ENCODE peak calls at places on chromosome 13, in six cellular contexts. P, B, D, J, Z and U are unnamed samples. For H3K36me3, the result is how much of the 10 kb centered on the place peaks cover.

GRCh38 chr13:105232403-105232802 is 1303.1 kb downstream of the EFNB2 start:
- DNase-seq in B (no peak), Z (no peak), P (no peak), J (no peak), D (peak), U (no peak)

GRCh38 chr13:37595162-37595561 is 3.4 kb downstream of the POSTN start:
- DNase-seq in D (peak), J (no peak), B (no peak), Z (no peak), P (no peak), U (no peak)

GRCh38 chr13:111140562-111141105 is 25.5 kb downstream of the ARHGEF7 start:
- DNase-seq in Z (no peak), P (no peak), D (no peak), J (no peak), B (no peak), U (no peak)

GRCh38 chr13:76820759-76821158 is 65.4 kb downstream of the KCTD12 start:
- DNase-seq in D (peak), P (peak), J (peak), Z (peak), B (no peak), U (peak)

GRCh38 chr13:63481334-63481733 is 2065.7 kb upstream of the PCDH20 start:
- DNase-seq in D (peak), Z (no peak), B (no peak), J (no peak), P (no peak), U (no peak)

GRCh38 chr13:35549481-35549880 is 73.0 kb upstream of the MAB21L1 start:
- DNase-seq in P (no peak), B (no peak), Z (no peak), D (peak), J (no peak), U (no peak)

GRCh38 chr13:63551731-63552130 is 2136.1 kb upstream of the PCDH20 start:
- DNase-seq in D (no peak), P (no peak), J (no peak), Z (no peak), B (no peak), U (no peak)

GRCh38 chr13:45198924-45199323 is 1.9 kb downstream of the KCTD4 start:
- DNase-seq in P (no peak), J (no peak), D (no peak), Z (no peak), B (no peak), U (no peak)

GRCh38 chr13:52615817-52616216 is 26.4 kb upstream of the HNRNPA1L2 start:
- DNase-seq in B (no peak), J (no peak), Z (no peak), P (no peak), D (no peak), U (no peak)

GRCh38 chr13:39317284-39317683 is 279.0 kb downstream of the NHLRC3 start:
- DNase-seq in B (no peak), P (no peak), Z (peak), D (peak), J (no peak), U (no peak)

GRCh38 chr13:83730674-83731073 is 151.6 kb downstream of the SLITRK1 start:
- DNase-seq in D (no peak), J (no peak), Z (no peak), B (peak), P (no peak), U (no peak)

GRCh38 chr13:110138009-110138699 is 168.8 kb downstream of the COL4A1 start:
- DNase-seq in B (peak), P (no peak), J (peak), D (peak), Z (peak), U (peak)

GRCh38 chr13:29428310-29428991 is 167.0 kb downstream of the SLC7A1 start:
- DNase-seq in P (no peak), Z (peak), D (peak), J (no peak), B (no peak), U (no peak)

GRCh38 chr13:48160879-48161278 is 66.0 kb upstream of the MED4 start:
- DNase-seq in J (peak), Z (no peak), D (peak), P (peak), B (no peak), U (no peak)

GRCh38 chr13:78601124-78601885 is 2.0 kb downstream of the POU4F1 start:
- DNase-seq in B (peak), J (no peak), Z (no peak), D (peak), P (no peak), U (no peak)

GRCh38 chr13:65378943-65379519 is 1851.1 kb downstream of the PCDH9 start:
- DNase-seq in D (peak), P (no peak), B (no peak), J (no peak), Z (no peak), U (no peak)

GRCh38 chr13:109249780-109250528 is 536.4 kb downstream of the IRS2 start:
- DNase-seq in P (no peak), B (no peak), J (no peak), D (no peak), Z (no peak), U (no peak)

GRCh38 chr13:50892162-50892944 is 17.2 kb upstream of the RNASEH2B start:
- DNase-seq in P (no peak), B (no peak), Z (no peak), J (no peak), D (no peak), U (no peak)

GRCh38 chr13:102773441-102774209 is at the start of gene TEX30:
- DNase-seq in J (peak), P (peak), D (peak), Z (peak), B (peak), U (peak)

GRCh38 chr13:107845911-107846310 is 369.4 kb downstream of the LIG4 start:
- DNase-seq in J (no peak), P (no peak), D (no peak), B (no peak), Z (no peak), U (no peak)

GRCh38 chr13:75405976-75406703 is 75.8 kb downstream of the TBC1D4 start:
- DNase-seq in Z (no peak), P (no peak), B (no peak), D (peak), J (no peak), U (no peak)

GRCh38 chr13:105991622-105992254 is 543.7 kb downstream of the EFNB2 start:
- DNase-seq in Z (no peak), B (peak), P (peak), J (no peak), D (peak), U (no peak)

GRCh38 chr13:21022694-21023325 is 38.6 kb downstream of the LATS2 start:
- DNase-seq in P (no peak), Z (no peak), J (peak), B (no peak), D (no peak), U (no peak)

GRCh38 chr13:31409678-31410356 is 210.0 kb downstream of the B3GLCT start:
- DNase-seq in D (no peak), J (no peak), P (no peak), Z (no peak), B (no peak), U (no peak)

GRCh38 chr13:108534728-108535127 is 94.7 kb upstream of the MYO16 start:
- DNase-seq in P (no peak), Z (no peak), J (no peak), B (no peak), D (no peak), U (no peak)

GRCh38 chr13:30872685-30873443 is 33.2 kb upstream of the MEDAG start:
- DNase-seq in J (peak), Z (peak), B (no peak), D (peak), P (no peak), U (peak)

GRCh38 chr13:101917833-101918755 is 465.6 kb downstream of the ITGBL1 start:
- DNase-seq in J (no peak), B (no peak), P (no peak), Z (no peak), D (no peak), U (no peak)

GRCh38 chr13:28583661-28584091 is 75.3 kb upstream of the POMP start:
- DNase-seq in D (peak), J (no peak), B (no peak), P (no peak), Z (no peak), U (no peak)

GRCh38 chr13:39347926-39348901 is 254.8 kb downstream of the LHFPL6 start:
- DNase-seq in Z (no peak), J (no peak), D (no peak), P (no peak), B (no peak), U (no peak)

GRCh38 chr13:113630296-113630695 is 27.7 kb downstream of the ATP4B start:
- DNase-seq in D (no peak), Z (no peak), J (no peak), P (no peak), B (no peak), U (no peak)

GRCh38 chr13:77028202-77028601 is 1.2 kb upstream of the FBXL3 start:
- DNase-seq in B (no peak), P (no peak), Z (peak), D (peak), J (peak), U (peak)

GRCh38 chr13:19794552-19795143 is 11.9 kb upstream of the PSPC1 start:
- DNase-seq in J (no peak), Z (no peak), P (no peak), B (no peak), D (no peak), U (no peak)

GRCh38 chr13:20301391-20302071 is 69.4 kb upstream of the GJB6 start:
- DNase-seq in P (peak), J (no peak), D (peak), B (no peak), Z (no peak), U (no peak)

GRCh38 chr13:66492479-66492878 is 737.7 kb downstream of the PCDH9 start:
- DNase-seq in J (no peak), B (no peak), Z (no peak), D (no peak), P (no peak), U (no peak)

GRCh38 chr13:39737047-39737446 is 81.6 kb downstream of the COG6 start:
- DNase-seq in J (no peak), P (no peak), B (peak), D (no peak), Z (no peak), U (no peak)

GRCh38 chr13:109479991-109480696 is 306.2 kb downstream of the IRS2 start:
- DNase-seq in P (no peak), B (no peak), Z (no peak), D (peak), J (no peak), U (no peak)

GRCh38 chr13:36297259-36297599 is 385 bp downstream of the CCDC169 start:
- DNase-seq in J (no peak), Z (no peak), P (no peak), B (no peak), D (peak), U (no peak)

GRCh38 chr13:98451676-98452105 is 125.2 kb downstream of the STK24 start:
- DNase-seq in D (peak), Z (peak), P (peak), B (no peak), J (peak), U (peak)
- H3K36me3 ChIP-seq in D (under half), Z (under half), P (under half), B (half or more), J (under half), U (under half)

GRCh38 chr13:49357694-49358093 is 86.2 kb downstream of the CAB39L start:
- DNase-seq in B (no peak), P (no peak), J (no peak), D (no peak), Z (no peak), U (no peak)

GRCh38 chr13:49353908-49354307 is 90.0 kb downstream of the CAB39L start:
- DNase-seq in Z (no peak), B (no peak), P (no peak), J (no peak), D (no peak), U (no peak)

GRCh38 chr13:49356224-49356623 is 87.6 kb downstream of the CAB39L start:
- DNase-seq in Z (no peak), B (no peak), P (no peak), J (no peak), D (peak), U (no peak)

GRCh38 chr13:49351871-49352270 is 92.0 kb downstream of the CAB39L start:
- DNase-seq in B (no peak), P (no peak), J (no peak), D (no peak), Z (no peak), U (no peak)

GRCh38 chr13:49354719-49355118 is 89.1 kb downstream of the CAB39L start:
- DNase-seq in Z (no peak), D (no peak), B (no peak), J (no peak), P (no peak), U (no peak)
- H3K36me3 ChIP-seq in Z (under half), D (under half), B (under half), J (under half), P (under half), U (under half)

DNA sequence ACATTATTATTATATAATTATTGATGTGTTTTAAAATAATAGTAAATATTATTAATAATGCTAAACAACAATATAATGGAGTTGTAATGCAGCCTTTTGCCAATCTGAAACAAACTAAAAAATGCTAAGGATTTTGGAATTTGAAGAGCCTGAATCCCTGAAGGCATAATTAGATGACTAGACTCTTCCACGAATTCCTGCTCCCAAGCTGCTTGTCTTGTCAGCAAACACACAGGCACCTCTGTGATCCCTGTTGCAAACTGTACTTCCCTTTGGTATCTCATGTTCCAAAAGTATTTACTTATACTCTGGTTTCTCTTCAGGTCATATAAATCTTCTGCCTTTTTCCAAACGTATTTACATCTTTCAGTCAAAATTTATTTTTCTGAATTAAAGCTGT is 1862.4 kb downstream of the OLFM4 start:
- DNase-seq in P (no peak), J (no peak), Z (no peak), D (no peak), B (no peak), U (no peak)
- H3K36me3 ChIP-seq in P (under half), J (under half), Z (under half), D (under half), B (under half), U (under half)

GRCh38 chr13:71621152-71622124 is 245.6 kb downstream of the DACH1 start:
- DNase-seq in P (no peak), D (peak), B (no peak), Z (no peak), J (no peak), U (no peak)
- H3K36me3 ChIP-seq in P (under half), D (under half), B (under half), Z (under half), J (under half), U (under half)

GRCh38 chr13:27556109-27556508 is 64.2 kb downstream of the LNX2 start:
- DNase-seq in Z (no peak), P (no peak), B (no peak), J (no peak), D (peak), U (no peak)
- H3K36me3 ChIP-seq in Z (under half), P (under half), B (under half), J (under half), D (under half), U (under half)

DNA sequence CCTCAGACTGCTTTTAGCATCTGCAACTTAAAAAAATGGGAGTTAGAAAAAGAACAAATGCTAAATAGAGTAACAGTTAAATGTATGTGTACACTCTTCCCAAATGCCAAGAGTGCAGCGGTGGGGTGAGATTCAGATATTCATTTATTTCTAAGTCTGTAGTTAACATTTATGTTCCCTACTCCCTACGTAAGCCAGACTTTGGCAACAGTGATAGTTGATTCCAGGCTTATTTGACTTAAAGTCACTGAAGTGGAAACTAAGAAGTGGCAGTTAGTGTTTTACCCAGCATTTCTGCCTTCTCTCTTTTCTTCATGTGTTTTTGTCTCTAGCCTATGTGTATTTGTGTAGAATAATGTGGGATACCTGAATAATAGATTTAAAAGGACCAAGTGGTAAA is 4.5 kb downstream of the MIR17HG start:
- DNase-seq in J (no peak), B (no peak), D (no peak), Z (no peak), P (no peak), U (no peak)
- H3K36me3 ChIP-seq in J (under half), B (half or more), D (under half), Z (under half), P (under half), U (under half)